ENCODE peak calls at places on chromosomes 2 and 18, in four cellular contexts. One of them, this sample, is unnamed.

GRCh38 chr2:129587426-129588064 is 391.9 kb upstream of the RAB6C start:
- DNase-seq in adrenal gland: no peak
- DNase-seq in transverse colon: no peak
- DNase-seq in IMR-90: no peak
- DNase-seq in this sample: no peak

GRCh38 chr2:44596537-44597320 is 235.0 kb downstream of the CAMKMT start:
- DNase-seq in transverse colon: no peak
- DNase-seq in adrenal gland: no peak
- DNase-seq in IMR-90: no peak
- DNase-seq in this sample: no peak

GRCh38 chr2:100367163-100367562 is 44.9 kb upstream of the LONRF2 start:
- DNase-seq in transverse colon: no peak
- DNase-seq in adrenal gland: no peak
- DNase-seq in IMR-90: no peak
- DNase-seq in this sample: no peak

GRCh38 chr18:58230438-58231179 is 186.6 kb downstream of the NEDD4L start:
- DNase-seq in IMR-90: peak; percentile 43
- DNase-seq in transverse colon: no peak
- DNase-seq in adrenal gland: no peak
- DNase-seq in this sample: peak; percentile 52

GRCh38 chr2:239945751-239946569 is 79.2 kb downstream of the NDUFA10 start:
- DNase-seq in transverse colon: no peak
- DNase-seq in adrenal gland: peak; percentile 10
- DNase-seq in IMR-90: no peak
- DNase-seq in this sample: no peak

GRCh38 chr18:11047156-11047555 is 102.2 kb downstream of the PIEZO2 start:
- DNase-seq in IMR-90: peak; percentile 30
- DNase-seq in adrenal gland: no peak
- DNase-seq in transverse colon: no peak
- DNase-seq in this sample: no peak

GRCh38 chr2:150605664-150606063 is 118.2 kb upstream of the RND3 start:
- DNase-seq in IMR-90: no peak
- DNase-seq in transverse colon: no peak
- DNase-seq in adrenal gland: no peak
- DNase-seq in this sample: no peak

GRCh38 chr2:56009758-56010534 is 86.4 kb upstream of the EFEMP1 start:
- DNase-seq in IMR-90: peak; percentile 70
- DNase-seq in adrenal gland: no peak
- DNase-seq in transverse colon: no peak
- DNase-seq in this sample: no peak

GRCh38 chr2:134181219-134181618 is 72.7 kb upstream of the MGAT5 start:
- DNase-seq in adrenal gland: no peak
- DNase-seq in IMR-90: no peak
- DNase-seq in transverse colon: peak; percentile 44
- DNase-seq in this sample: no peak

GRCh38 chr2:96258393-96259022 is 7.3 kb downstream of the TMEM127 start:
- DNase-seq in transverse colon: no peak
- DNase-seq in adrenal gland: peak; percentile 60
- DNase-seq in IMR-90: no peak
- DNase-seq in this sample: no peak

GRCh38 chr2:38474058-38474457 is 97.0 kb upstream of the ATL2 start:
- DNase-seq in IMR-90: no peak
- DNase-seq in adrenal gland: no peak
- DNase-seq in transverse colon: no peak
- DNase-seq in this sample: no peak

GRCh38 chr18:9825571-9826073 is 60.2 kb upstream of the TXNDC2 start:
- DNase-seq in adrenal gland: peak; percentile 78
- DNase-seq in transverse colon: peak; percentile 68
- DNase-seq in IMR-90: peak; percentile 96
- DNase-seq in this sample: no peak

GRCh38 chr2:227460079-227460485 is 11.9 kb upstream of the AGFG1 start:
- DNase-seq in transverse colon: no peak
- DNase-seq in adrenal gland: peak; percentile 66
- DNase-seq in IMR-90: peak; percentile 65
- DNase-seq in this sample: no peak

GRCh38 chr2:232576995-232577394 is 26.5 kb downstream of the EIF4E2 start:
- DNase-seq in adrenal gland: no peak
- DNase-seq in IMR-90: peak; percentile 69
- DNase-seq in transverse colon: no peak
- DNase-seq in this sample: no peak

GRCh38 chr2:68375522-68376040 is 10.5 kb downstream of the PLEK start:
- DNase-seq in adrenal gland: no peak
- DNase-seq in IMR-90: no peak
- DNase-seq in transverse colon: no peak
- DNase-seq in this sample: no peak

GRCh38 chr2:71620851-71621251 is 167.5 kb downstream of the DYSF start:
- DNase-seq in transverse colon: no peak
- DNase-seq in adrenal gland: no peak
- DNase-seq in IMR-90: no peak
- DNase-seq in this sample: no peak

GRCh38 chr2:129923265-129924141 is 56.0 kb upstream of the RAB6C start:
- DNase-seq in IMR-90: peak; percentile 37
- DNase-seq in adrenal gland: peak; percentile 26
- DNase-seq in transverse colon: no peak
- DNase-seq in this sample: peak; percentile 40

GRCh38 chr2:65161551-65162100 is 31.7 kb upstream of the RAB1A start:
- DNase-seq in IMR-90: no peak
- DNase-seq in adrenal gland: no peak
- DNase-seq in transverse colon: peak; percentile 33
- DNase-seq in this sample: no peak

GRCh38 chr2:123913266-123913810 is 111.7 kb upstream of the CNTNAP5 start:
- DNase-seq in IMR-90: no peak
- DNase-seq in adrenal gland: no peak
- DNase-seq in transverse colon: no peak
- DNase-seq in this sample: no peak

GRCh38 chr2:172398444-172398843 is 28.9 kb upstream of the ITGA6 start:
- DNase-seq in transverse colon: no peak
- DNase-seq in IMR-90: no peak
- DNase-seq in adrenal gland: no peak
- DNase-seq in this sample: peak; percentile 64

GRCh38 chr18:25350561-25351201 is 1.3 kb downstream of the ZNF521 start:
- DNase-seq in transverse colon: peak; percentile 12
- DNase-seq in IMR-90: peak; percentile 65
- DNase-seq in adrenal gland: peak; percentile 50
- DNase-seq in this sample: no peak

GRCh38 chr2:144645055-144645778 is 125.3 kb upstream of the ZEB2 start:
- DNase-seq in IMR-90: peak; percentile 56
- DNase-seq in adrenal gland: no peak
- DNase-seq in transverse colon: no peak
- DNase-seq in this sample: no peak

GRCh38 chr2:62270728-62271127 is 74.8 kb downstream of the B3GNT2 start:
- DNase-seq in transverse colon: peak; percentile 32
- DNase-seq in IMR-90: peak; percentile 11
- DNase-seq in adrenal gland: peak; percentile 74
- DNase-seq in this sample: peak; percentile 86

GRCh38 chr2:9382604-9383235 is 40.6 kb downstream of the ITGB1BP1 start:
- DNase-seq in adrenal gland: no peak
- DNase-seq in transverse colon: no peak
- DNase-seq in IMR-90: peak; percentile 52
- DNase-seq in this sample: no peak

GRCh38 chr2:226622484-226622883 is 177.1 kb downstream of the IRS1 start:
- DNase-seq in IMR-90: no peak
- DNase-seq in transverse colon: no peak
- DNase-seq in adrenal gland: no peak
- DNase-seq in this sample: no peak

GRCh38 chr2:103268841-103269498 is 507.1 kb downstream of the TMEM182 start:
- DNase-seq in IMR-90: no peak
- DNase-seq in transverse colon: peak; percentile 13
- DNase-seq in adrenal gland: no peak
- DNase-seq in this sample: no peak

GRCh38 chr2:18829331-18829902 is 240.0 kb upstream of the NT5C1B start:
- DNase-seq in IMR-90: peak; percentile 59
- DNase-seq in transverse colon: no peak
- DNase-seq in adrenal gland: peak; percentile 19
- DNase-seq in this sample: peak; percentile 18

GRCh38 chr2:105307962-105308361 is 21.6 kb downstream of the TGFBRAP1 start:
- DNase-seq in transverse colon: no peak
- DNase-seq in IMR-90: no peak
- DNase-seq in adrenal gland: no peak
- DNase-seq in this sample: no peak

DNA sequence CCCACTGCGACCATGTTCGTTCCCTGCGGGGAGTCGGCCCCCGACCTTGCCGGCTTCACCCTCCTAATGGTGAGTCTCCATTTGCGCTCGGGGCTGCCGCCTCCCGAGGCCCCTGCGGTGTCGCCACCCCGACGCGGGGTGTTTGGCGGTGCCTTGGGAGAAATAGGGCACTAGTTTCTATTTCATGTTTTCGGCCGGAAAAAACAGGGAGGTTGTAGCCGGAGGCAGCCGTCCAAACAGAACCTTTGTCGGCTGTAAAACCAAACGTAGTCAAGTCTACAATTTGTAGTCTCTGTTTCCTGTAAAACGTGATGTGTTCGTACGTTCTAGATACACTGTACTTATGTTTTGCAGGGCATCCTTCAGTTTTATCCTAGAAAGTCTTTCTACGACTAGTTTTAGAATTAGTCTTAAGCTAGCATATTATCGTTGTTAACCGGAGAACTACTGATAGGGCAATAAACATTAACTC is 290 bp downstream of the PSMG2 start:
- DNase-seq in adrenal gland: no peak
- DNase-seq in transverse colon: no peak
- DNase-seq in IMR-90: no peak
- DNase-seq in this sample: no peak
- TF ChIP-seq CTCF in adrenal gland: no peak
- TF ChIP-seq CTCF in transverse colon: no peak
- TF ChIP-seq CTCF in IMR-90: no peak
- TF ChIP-seq CTCF in this sample: no peak

DNA sequence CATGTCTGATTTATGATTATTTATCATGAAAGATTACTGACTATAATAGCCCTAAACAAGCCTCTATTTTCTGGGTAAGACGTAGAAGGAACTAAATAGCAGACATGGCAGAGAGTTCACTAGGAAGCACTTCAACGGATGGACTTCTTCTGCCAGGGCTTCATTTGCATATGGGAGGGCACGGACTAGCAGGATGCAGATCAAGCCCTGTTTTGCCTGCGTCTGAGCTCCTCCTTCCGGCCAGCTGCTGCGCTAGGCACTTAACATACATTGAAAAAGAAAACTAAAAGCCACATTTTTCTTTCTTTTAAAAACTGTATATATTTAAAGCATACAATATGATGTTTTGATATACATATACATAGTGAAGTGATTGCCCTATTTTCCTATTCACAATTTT is 340.0 kb upstream of the MEX3C start:
- DNase-seq in adrenal gland: peak; percentile 34
- DNase-seq in transverse colon: peak; percentile 19
- DNase-seq in IMR-90: no peak
- DNase-seq in this sample: peak; percentile 76
- H3K4me3 ChIP-seq in adrenal gland: no peak overlapping the region
- H3K4me3 ChIP-seq in transverse colon: no peak overlapping the region
- H3K4me3 ChIP-seq in IMR-90: no peak overlapping the region
- H3K4me3 ChIP-seq in this sample: no peak overlapping the region

GRCh38 chr2:98732430-98733051 is 1.6 kb upstream of the MGAT4A start:
- DNase-seq in IMR-90: no peak
- DNase-seq in transverse colon: no peak
- DNase-seq in adrenal gland: no peak
- DNase-seq in this sample: no peak

GRCh38 chr2:98730053-98730850 is 680 bp downstream of the MGAT4A start:
- DNase-seq in adrenal gland: peak; percentile 65
- DNase-seq in IMR-90: no peak
- DNase-seq in transverse colon: peak; percentile 70
- DNase-seq in this sample: peak; percentile 80

GRCh38 chr2:98731709-98732349 is 897 bp upstream of the MGAT4A start:
- DNase-seq in IMR-90: no peak
- DNase-seq in adrenal gland: no peak
- DNase-seq in transverse colon: peak; percentile 59
- DNase-seq in this sample: no peak

GRCh38 chr2:98729652-98730051 is 1.3 kb downstream of the MGAT4A start:
- DNase-seq in IMR-90: no peak
- DNase-seq in adrenal gland: no peak
- DNase-seq in transverse colon: no peak
- DNase-seq in this sample: no peak

DNA sequence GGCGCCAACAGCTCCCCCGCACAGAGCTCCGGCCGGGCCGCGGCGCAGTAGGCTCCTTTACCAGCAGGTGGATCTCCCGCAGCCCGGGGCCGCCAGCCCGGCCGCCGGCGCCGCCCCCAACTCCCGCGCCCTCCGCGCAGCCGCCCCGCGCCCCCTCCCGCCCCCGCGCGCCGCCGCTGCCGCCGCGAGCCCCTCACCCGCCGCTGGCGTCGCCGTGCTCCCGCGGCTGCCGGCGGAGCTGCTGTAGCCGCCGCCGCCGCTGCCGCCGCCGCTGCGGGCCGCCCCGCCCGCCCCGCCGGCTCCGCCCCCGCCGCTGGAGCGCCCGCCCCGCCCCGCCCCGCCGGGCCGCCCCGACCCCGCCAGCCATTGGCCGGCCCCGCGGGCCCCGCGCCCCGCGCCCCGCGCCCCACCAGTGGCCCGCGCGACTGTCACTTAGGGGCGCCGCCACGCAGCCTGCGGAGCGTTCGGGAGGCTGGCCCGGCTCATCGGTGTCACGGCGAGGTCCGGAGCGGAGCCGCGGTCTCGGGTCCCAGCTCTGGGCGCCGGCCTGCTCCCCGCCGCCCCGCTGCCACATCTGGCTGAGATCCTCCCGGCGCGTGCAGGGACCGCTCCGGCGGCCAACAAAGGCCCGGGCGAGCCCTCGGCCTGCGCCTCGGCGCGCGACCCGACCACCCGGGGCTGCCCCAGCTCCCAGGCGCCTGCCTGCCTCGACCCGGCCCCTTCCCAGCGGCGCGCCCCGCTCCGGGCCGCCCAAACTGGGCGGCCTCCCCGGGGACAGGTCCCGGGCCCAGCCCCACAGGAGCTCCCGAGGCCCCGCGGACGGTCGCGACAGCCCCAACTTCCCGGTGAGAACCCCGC is at the start of gene MGAT4A:
- DNase-seq in transverse colon: peak; percentile 88
- DNase-seq in adrenal gland: peak; percentile 81
- DNase-seq in IMR-90: no peak
- DNase-seq in this sample: peak; percentile 85
- TF ChIP-seq POLR2A in transverse colon: peak; percentile 75
- TF ChIP-seq POLR2A in adrenal gland: peak; percentile 77
- TF ChIP-seq POLR2A in IMR-90: no peak
- TF ChIP-seq POLR2A in this sample: peak; percentile 74

GRCh38 chr2:241989074-241989473 is 119.5 kb downstream of the RTP5 start:
- DNase-seq in transverse colon: no peak
- DNase-seq in adrenal gland: no peak
- DNase-seq in IMR-90: no peak
- DNase-seq in this sample: no peak
- TF ChIP-seq CTCF in transverse colon: no peak
- TF ChIP-seq CTCF in adrenal gland: no peak
- TF ChIP-seq CTCF in IMR-90: no peak
- TF ChIP-seq CTCF in this sample: no peak

GRCh38 chr18:5556317-5556974 is 12.6 kb upstream of the EPB41L3 start:
- DNase-seq in IMR-90: peak; percentile 67
- DNase-seq in adrenal gland: peak; percentile 84
- DNase-seq in transverse colon: no peak
- DNase-seq in this sample: peak; percentile 15
- H3K4me3 ChIP-seq in IMR-90: no peak overlapping the region
- H3K4me3 ChIP-seq in adrenal gland: no peak overlapping the region
- H3K4me3 ChIP-seq in transverse colon: no peak overlapping the region
- H3K4me3 ChIP-seq in this sample: no peak overlapping the region

DNA sequence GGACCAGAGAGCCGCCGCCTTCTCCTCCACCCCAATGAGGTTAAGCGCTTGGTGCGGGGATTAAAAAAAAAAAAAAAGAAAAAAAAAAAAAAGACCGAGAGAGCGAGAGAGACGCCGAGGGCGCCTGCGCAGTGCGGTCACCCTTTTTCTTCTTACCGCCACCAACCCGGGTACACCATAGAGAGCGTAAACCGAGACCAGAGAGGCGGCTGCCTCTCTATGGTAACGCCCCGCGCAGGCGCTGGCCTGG is at the start of gene CLASP1:
- DNase-seq in adrenal gland: peak; percentile 98
- DNase-seq in IMR-90: peak; percentile 97
- DNase-seq in transverse colon: peak; percentile 97
- DNase-seq in this sample: peak; percentile 99
- TF ChIP-seq POLR2A in adrenal gland: no peak
- TF ChIP-seq POLR2A in IMR-90: no peak
- TF ChIP-seq POLR2A in transverse colon: no peak
- TF ChIP-seq POLR2A in this sample: no peak

This sample was measured in body of pancreas.